ENCODE peak calls at places on chromosome 1, in ten cellular contexts. One of them, this sample, is unnamed.

GRCh38 chr1:234553241-234554156 is 56.5 kb downstream of the IRF2BP2 start:
- DNase-seq in ovary: no peak
- DNase-seq in neural progenitor cell: no peak
- DNase-seq in left lung: no peak
- DNase-seq in left ventricle myocardium inferior: no peak
- DNase-seq in neural crest cell: no peak
- DNase-seq in BJ: peak
- DNase-seq in GM23338: no peak
- DNase-seq in choroid plexus epithelial cell: peak
- DNase-seq in fibroblast of lung: peak
- DNase-seq in this sample: no peak

GRCh38 chr1:115879977-115880376 is 39.1 kb upstream of the NHLH2 start:
- DNase-seq in ovary: no peak
- DNase-seq in neural progenitor cell: peak
- DNase-seq in left lung: no peak
- DNase-seq in left ventricle myocardium inferior: no peak
- DNase-seq in neural crest cell: no peak
- DNase-seq in BJ: no peak
- DNase-seq in GM23338: peak
- DNase-seq in choroid plexus epithelial cell: no peak
- DNase-seq in fibroblast of lung: no peak
- DNase-seq in this sample: no peak

GRCh38 chr1:64000021-64000420 is 203.4 kb upstream of the UBE2U start:
- DNase-seq in ovary: no peak
- DNase-seq in neural progenitor cell: no peak
- DNase-seq in left lung: no peak
- DNase-seq in left ventricle myocardium inferior: no peak
- DNase-seq in neural crest cell: no peak
- DNase-seq in BJ: peak
- DNase-seq in GM23338: peak
- DNase-seq in choroid plexus epithelial cell: peak
- DNase-seq in fibroblast of lung: peak
- DNase-seq in this sample: no peak

GRCh38 chr1:115300087-115300856 is 37.8 kb downstream of the NGF start:
- DNase-seq in ovary: no peak
- DNase-seq in neural progenitor cell: no peak
- DNase-seq in left lung: no peak
- DNase-seq in left ventricle myocardium inferior: no peak
- DNase-seq in neural crest cell: no peak
- DNase-seq in BJ: no peak
- DNase-seq in GM23338: peak
- DNase-seq in choroid plexus epithelial cell: peak
- DNase-seq in fibroblast of lung: peak
- DNase-seq in this sample: no peak

GRCh38 chr1:217524787-217525520 is 105.9 kb downstream of the GPATCH2 start:
- DNase-seq in ovary: no peak
- DNase-seq in neural progenitor cell: no peak
- DNase-seq in left lung: no peak
- DNase-seq in left ventricle myocardium inferior: no peak
- DNase-seq in neural crest cell: no peak
- DNase-seq in BJ: no peak
- DNase-seq in GM23338: no peak
- DNase-seq in choroid plexus epithelial cell: peak
- DNase-seq in fibroblast of lung: peak
- DNase-seq in this sample: no peak

GRCh38 chr1:27934818-27935549 is at the start of gene SMPDL3B:
- DNase-seq in ovary: no peak
- DNase-seq in neural progenitor cell: peak
- DNase-seq in left lung: peak
- DNase-seq in left ventricle myocardium inferior: no peak
- DNase-seq in neural crest cell: no peak
- DNase-seq in BJ: no peak
- DNase-seq in GM23338: peak
- DNase-seq in choroid plexus epithelial cell: no peak
- DNase-seq in fibroblast of lung: peak
- DNase-seq in this sample: no peak

GRCh38 chr1:107196973-107197562 is 56.2 kb downstream of the NTNG1 start:
- DNase-seq in ovary: no peak
- DNase-seq in neural progenitor cell: peak
- DNase-seq in left lung: no peak
- DNase-seq in left ventricle myocardium inferior: no peak
- DNase-seq in neural crest cell: peak
- DNase-seq in BJ: no peak
- DNase-seq in GM23338: peak
- DNase-seq in choroid plexus epithelial cell: peak
- DNase-seq in fibroblast of lung: peak
- DNase-seq in this sample: no peak

GRCh38 chr1:37884145-37884544 is 24.8 kb upstream of the MTF1 start:
- DNase-seq in ovary: no peak
- DNase-seq in neural progenitor cell: no peak
- DNase-seq in left lung: no peak
- DNase-seq in left ventricle myocardium inferior: no peak
- DNase-seq in neural crest cell: no peak
- DNase-seq in BJ: no peak
- DNase-seq in GM23338: no peak
- DNase-seq in choroid plexus epithelial cell: no peak
- DNase-seq in fibroblast of lung: no peak
- DNase-seq in this sample: no peak

GRCh38 chr1:38274974-38275373 is 228.4 kb upstream of the POU3F1 start:
- DNase-seq in ovary: no peak
- DNase-seq in neural progenitor cell: peak
- DNase-seq in left lung: peak
- DNase-seq in left ventricle myocardium inferior: peak
- DNase-seq in neural crest cell: peak
- DNase-seq in BJ: no peak
- DNase-seq in GM23338: no peak
- DNase-seq in choroid plexus epithelial cell: peak
- DNase-seq in fibroblast of lung: peak
- DNase-seq in this sample: no peak

GRCh38 chr1:186479162-186479561 is 18.2 kb upstream of the PDC start:
- DNase-seq in ovary: no peak
- DNase-seq in neural progenitor cell: no peak
- DNase-seq in left lung: no peak
- DNase-seq in left ventricle myocardium inferior: no peak
- DNase-seq in neural crest cell: no peak
- DNase-seq in BJ: no peak
- DNase-seq in GM23338: no peak
- DNase-seq in choroid plexus epithelial cell: no peak
- DNase-seq in fibroblast of lung: no peak
- DNase-seq in this sample: no peak

GRCh38 chr1:115656461-115657077 is 14.8 kb downstream of the VANGL1 start:
- DNase-seq in ovary: no peak
- DNase-seq in neural progenitor cell: no peak
- DNase-seq in left lung: no peak
- DNase-seq in left ventricle myocardium inferior: no peak
- DNase-seq in neural crest cell: no peak
- DNase-seq in BJ: no peak
- DNase-seq in GM23338: no peak
- DNase-seq in choroid plexus epithelial cell: no peak
- DNase-seq in fibroblast of lung: no peak
- DNase-seq in this sample: no peak

GRCh38 chr1:20640183-20640597 is 6.9 kb downstream of the PINK1 start:
- DNase-seq in ovary: no peak
- DNase-seq in neural progenitor cell: peak
- DNase-seq in left lung: no peak
- DNase-seq in left ventricle myocardium inferior: no peak
- DNase-seq in neural crest cell: peak
- DNase-seq in BJ: no peak
- DNase-seq in GM23338: peak
- DNase-seq in choroid plexus epithelial cell: peak
- DNase-seq in fibroblast of lung: peak
- DNase-seq in this sample: peak

GRCh38 chr1:111803951-111804350 is 48.2 kb downstream of the DDX20 start:
- DNase-seq in ovary: no peak
- DNase-seq in neural progenitor cell: no peak
- DNase-seq in left lung: no peak
- DNase-seq in left ventricle myocardium inferior: no peak
- DNase-seq in neural crest cell: no peak
- DNase-seq in BJ: no peak
- DNase-seq in GM23338: no peak
- DNase-seq in choroid plexus epithelial cell: no peak
- DNase-seq in fibroblast of lung: no peak
- DNase-seq in this sample: no peak

GRCh38 chr1:111802984-111803383 is 47.3 kb downstream of the DDX20 start:
- DNase-seq in ovary: no peak
- DNase-seq in neural progenitor cell: no peak
- DNase-seq in left lung: no peak
- DNase-seq in left ventricle myocardium inferior: no peak
- DNase-seq in neural crest cell: no peak
- DNase-seq in BJ: no peak
- DNase-seq in GM23338: no peak
- DNase-seq in choroid plexus epithelial cell: no peak
- DNase-seq in fibroblast of lung: no peak
- DNase-seq in this sample: no peak

GRCh38 chr1:111798580-111798979 is 42.9 kb downstream of the DDX20 start:
- DNase-seq in ovary: no peak
- DNase-seq in neural progenitor cell: no peak
- DNase-seq in left lung: no peak
- DNase-seq in left ventricle myocardium inferior: no peak
- DNase-seq in neural crest cell: no peak
- DNase-seq in BJ: no peak
- DNase-seq in GM23338: no peak
- DNase-seq in choroid plexus epithelial cell: no peak
- DNase-seq in fibroblast of lung: no peak
- DNase-seq in this sample: no peak

GRCh38 chr1:111802110-111802509 is 46.4 kb downstream of the DDX20 start:
- DNase-seq in ovary: no peak
- DNase-seq in neural progenitor cell: no peak
- DNase-seq in left lung: no peak
- DNase-seq in left ventricle myocardium inferior: peak
- DNase-seq in neural crest cell: no peak
- DNase-seq in BJ: no peak
- DNase-seq in GM23338: no peak
- DNase-seq in choroid plexus epithelial cell: no peak
- DNase-seq in fibroblast of lung: no peak
- DNase-seq in this sample: no peak

GRCh38 chr1:111801071-111801850 is 45.6 kb downstream of the DDX20 start:
- DNase-seq in ovary: no peak
- DNase-seq in neural progenitor cell: peak
- DNase-seq in left lung: no peak
- DNase-seq in left ventricle myocardium inferior: peak
- DNase-seq in neural crest cell: no peak
- DNase-seq in BJ: no peak
- DNase-seq in GM23338: peak
- DNase-seq in choroid plexus epithelial cell: no peak
- DNase-seq in fibroblast of lung: no peak
- DNase-seq in this sample: no peak
- TF ChIP-seq CTCF in ovary: no peak
- TF ChIP-seq CTCF in neural progenitor cell: peak
- TF ChIP-seq CTCF in left lung: no peak
- TF ChIP-seq CTCF in left ventricle myocardium inferior: no peak
- TF ChIP-seq CTCF in neural crest cell: no peak
- TF ChIP-seq CTCF in BJ: no peak
- TF ChIP-seq CTCF in GM23338: peak
- TF ChIP-seq CTCF in choroid plexus epithelial cell: no peak
- TF ChIP-seq CTCF in fibroblast of lung: no peak
- TF ChIP-seq CTCF in this sample: no peak

GRCh38 chr1:237016626-237017025 is 12.4 kb upstream of the MT1HL1 start:
- DNase-seq in ovary: no peak
- DNase-seq in neural progenitor cell: peak
- DNase-seq in left lung: no peak
- DNase-seq in left ventricle myocardium inferior: no peak
- DNase-seq in neural crest cell: no peak
- DNase-seq in BJ: no peak
- DNase-seq in GM23338: peak
- DNase-seq in choroid plexus epithelial cell: no peak
- DNase-seq in fibroblast of lung: no peak
- DNase-seq in this sample: no peak
- TF ChIP-seq CTCF in ovary: no peak
- TF ChIP-seq CTCF in neural progenitor cell: no peak
- TF ChIP-seq CTCF in left lung: no peak
- TF ChIP-seq CTCF in left ventricle myocardium inferior: no peak
- TF ChIP-seq CTCF in neural crest cell: no peak
- TF ChIP-seq CTCF in BJ: no peak
- TF ChIP-seq CTCF in GM23338: no peak
- TF ChIP-seq CTCF in choroid plexus epithelial cell: no peak
- TF ChIP-seq CTCF in fibroblast of lung: no peak
- TF ChIP-seq CTCF in this sample: no peak

DNA sequence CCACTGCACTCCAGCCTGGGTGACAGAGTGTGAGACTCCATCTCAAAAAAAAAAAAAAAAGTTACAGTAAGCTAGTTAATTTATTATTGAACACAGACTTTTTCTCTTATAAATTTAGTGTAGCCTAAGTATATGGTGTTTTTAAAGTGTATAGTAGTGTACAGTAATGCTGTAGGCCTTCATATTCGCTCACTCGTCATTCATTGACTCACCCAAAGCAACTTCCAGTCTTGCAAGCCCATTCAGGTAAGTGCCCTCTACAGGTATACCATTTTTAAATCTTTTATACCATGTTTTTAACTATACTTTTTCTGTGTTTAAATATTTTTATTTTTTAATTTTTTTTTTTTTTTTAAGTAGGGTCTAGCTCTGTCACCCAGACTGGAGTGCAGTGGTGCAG is 12.1 kb downstream of the POU2F1 start:
- DNase-seq in ovary: no peak
- DNase-seq in neural progenitor cell: no peak
- DNase-seq in left lung: no peak
- DNase-seq in left ventricle myocardium inferior: no peak
- DNase-seq in neural crest cell: no peak
- DNase-seq in BJ: no peak
- DNase-seq in GM23338: no peak
- DNase-seq in choroid plexus epithelial cell: no peak
- DNase-seq in fibroblast of lung: no peak
- DNase-seq in this sample: no peak
- TF ChIP-seq CTCF in ovary: no peak
- TF ChIP-seq CTCF in neural progenitor cell: no peak
- TF ChIP-seq CTCF in left lung: no peak
- TF ChIP-seq CTCF in left ventricle myocardium inferior: no peak
- TF ChIP-seq CTCF in neural crest cell: no peak
- TF ChIP-seq CTCF in BJ: no peak
- TF ChIP-seq CTCF in GM23338: no peak
- TF ChIP-seq CTCF in choroid plexus epithelial cell: no peak
- TF ChIP-seq CTCF in fibroblast of lung: no peak
- TF ChIP-seq CTCF in this sample: no peak

DNA sequence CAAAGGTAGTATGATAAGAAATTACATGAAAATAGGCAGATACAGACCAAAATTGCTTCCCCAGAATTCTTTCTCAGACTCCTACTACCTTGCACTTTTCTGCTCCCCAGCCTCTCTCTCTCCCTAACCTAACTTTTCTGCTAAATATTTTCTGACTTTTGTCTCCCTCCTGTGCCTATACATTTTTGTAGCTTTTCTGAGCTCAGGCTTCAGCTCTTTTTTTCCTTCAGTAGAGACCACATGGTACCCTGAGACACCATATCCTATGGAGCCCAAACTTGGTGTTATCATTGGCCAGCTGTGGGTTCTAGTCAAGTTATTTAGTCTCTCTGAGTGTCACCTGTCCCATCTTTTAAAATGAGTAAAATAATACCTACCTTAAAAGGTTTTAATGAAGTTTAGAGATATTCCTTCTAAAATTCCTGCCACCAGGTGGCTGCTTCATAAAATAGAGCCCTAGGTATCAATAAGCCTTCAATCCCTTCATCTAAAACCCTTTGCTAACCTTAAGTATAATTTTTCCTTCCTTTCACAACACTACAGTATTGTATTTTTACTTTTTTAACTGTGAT is 237.7 kb upstream of the DUSP10 start:
- DNase-seq in ovary: no peak
- DNase-seq in neural progenitor cell: no peak
- DNase-seq in left lung: no peak
- DNase-seq in left ventricle myocardium inferior: no peak
- DNase-seq in neural crest cell: no peak
- DNase-seq in BJ: no peak
- DNase-seq in GM23338: peak
- DNase-seq in choroid plexus epithelial cell: peak
- DNase-seq in fibroblast of lung: no peak
- DNase-seq in this sample: no peak
- TF ChIP-seq CTCF in ovary: no peak
- TF ChIP-seq CTCF in neural progenitor cell: peak
- TF ChIP-seq CTCF in left lung: no peak
- TF ChIP-seq CTCF in left ventricle myocardium inferior: peak
- TF ChIP-seq CTCF in neural crest cell: peak
- TF ChIP-seq CTCF in BJ: peak
- TF ChIP-seq CTCF in GM23338: peak
- TF ChIP-seq CTCF in choroid plexus epithelial cell: peak
- TF ChIP-seq CTCF in fibroblast of lung: peak
- TF ChIP-seq CTCF in this sample: no peak